ENCODE peak calls at places on chromosomes 11 and 22, in ten cellular contexts. O is EL; C is ELF-1; R is NCI-H69; Q is NCI-H1092; A is memory B cell; B is activated T-helper 1 cell treated with anti-CD3 and anti-CD28 coated beads, Interleukin-12 subunit alpha, Interleukin-12 subunit beta, Interleukin-2, Interleukin-4 antibody, amounts not matched to agents 30 ng/mL and 10 ng/mL and 1 ng/mL, durations not matched to agents 14 hours and 24 hours and 36 hours; W is H54; E is stimulated activated naive CD4-positive, alpha-beta T cell; L is stimulated activated CD4-positive, alpha-beta T cell treated with anti-CD3 and anti-CD28 coated beads, TNF-alpha, amount 100 ng/mL, for 4 hours. I is an unnamed sample.

GRCh38 chr11:74877132-74877531 is 71.8 kb downstream of the XRRA1 start:
- DNase-seq in O (no peak), C (no peak), R (peak; percentile 6), Q (no peak), A (no peak), B (no peak), W (no peak), E (no peak), L (no peak), I (peak; percentile 45)

GRCh38 chr11:83951521-83951920 is 665.4 kb upstream of the CCDC90B start:
- DNase-seq in O (no peak), C (no peak), R (peak; percentile 69), Q (no peak), A (no peak), B (no peak), W (no peak), E (no peak), L (no peak), I (no peak)

GRCh38 chr11:65870706-65871681 is 1.6 kb downstream of the EFEMP2 start:
- DNase-seq in O (no peak), C (peak; percentile 10), R (peak; percentile 86), Q (no peak), A (no peak), B (no peak), W (no peak), E (no peak), L (no peak), I (no peak)

GRCh38 chr11:6586434-6587359 is 16.7 kb downstream of the RRP8 start:
- DNase-seq in O (no peak), C (no peak), R (peak; percentile 77), Q (no peak), A (no peak), B (no peak), W (no peak), E (no peak), L (no peak), I (no peak)

GRCh38 chr22:22886546-22886945 is 1.1 kb upstream of the IGLL5 start:
- DNase-seq in O (no peak), C (no peak), R (no peak), Q (no peak), A (no peak), B (no peak), W (no peak), E (no peak), L (no peak), I (no peak)

GRCh38 chr11:73201249-73201648 is 16.8 kb upstream of the P2RY2 start:
- DNase-seq in O (no peak), C (no peak), R (no peak), Q (no peak), A (no peak), B (no peak), W (no peak), E (no peak), L (no peak), I (no peak)

GRCh38 chr11:111183706-111184105 is 61.8 kb upstream of the POU2AF2 start:
- DNase-seq in O (peak; percentile 54), C (peak; percentile 8), R (no peak), Q (no peak), A (no peak), B (no peak), W (no peak), E (no peak), L (no peak), I (no peak)

GRCh38 chr11:11157201-11157600 is 195.8 kb downstream of the CSNK2A3 start:
- DNase-seq in O (peak; percentile 29), C (peak; percentile 59), R (peak; percentile 62), Q (no peak), A (no peak), B (peak; percentile 12), W (peak; percentile 9), E (peak; percentile 62), L (no peak), I (peak; percentile 35)

GRCh38 chr11:102802341-102802740 is 4.4 kb upstream of the MMP1 start:
- DNase-seq in O (peak; percentile 90), C (no peak), R (no peak), Q (no peak), A (no peak), B (no peak), W (no peak), E (no peak), L (no peak), I (peak; percentile 55)

GRCh38 chr22:49013707-49014106 is 814.0 kb downstream of the BRD1 start:
- DNase-seq in O (no peak), C (no peak), R (no peak), Q (no peak), A (no peak), B (no peak), W (no peak), E (no peak), L (no peak), I (no peak)

GRCh38 chr11:32427935-32428664 is 7.2 kb downstream of the WT1 start:
- DNase-seq in O (no peak), C (peak; percentile 47), R (no peak), Q (no peak), A (no peak), B (no peak), W (no peak), E (no peak), L (no peak), I (no peak)

GRCh38 chr22:44523981-44524759 is 26.1 kb upstream of the RTL6 start:
- DNase-seq in O (peak; percentile 93), C (peak; percentile 58), R (no peak), Q (no peak), A (no peak), B (no peak), W (peak; percentile 23), E (no peak), L (no peak), I (peak; percentile 96)

GRCh38 chr11:13721760-13722159 is 53.3 kb downstream of the FAR1 start:
- DNase-seq in O (peak; percentile 8), C (no peak), R (no peak), Q (no peak), A (no peak), B (no peak), W (no peak), E (no peak), L (no peak), I (peak; percentile 9)

GRCh38 chr22:23269441-23270211 is 89.3 kb downstream of the BCR start:
- DNase-seq in O (no peak), C (no peak), R (no peak), Q (no peak), A (peak; percentile 29), B (no peak), W (no peak), E (no peak), L (no peak), I (no peak)

GRCh38 chr11:42770444-42771065 is 541.2 kb upstream of the API5 start:
- DNase-seq in O (no peak), C (peak; percentile 7), R (peak; percentile 53), Q (peak; percentile 11), A (no peak), B (no peak), W (peak; percentile 14), E (no peak), L (no peak), I (no peak)

GRCh38 chr11:34658071-34659015 is 37.5 kb downstream of the EHF start:
- DNase-seq in O (no peak), C (no peak), R (no peak), Q (no peak), A (no peak), B (no peak), W (no peak), E (no peak), L (no peak), I (no peak)

GRCh38 chr11:70891844-70892380 is 360.5 kb downstream of the SHANK2 start:
- DNase-seq in O (no peak), C (no peak), R (no peak), Q (no peak), A (no peak), B (no peak), W (no peak), E (no peak), L (no peak), I (no peak)

GRCh38 chr11:74288161-74288560 is 23.3 kb downstream of the P4HA3 start:
- DNase-seq in O (peak; percentile 85), C (no peak), R (peak; percentile 33), Q (no peak), A (no peak), B (no peak), W (peak; percentile 57), E (no peak), L (no peak), I (peak; percentile 96)

GRCh38 chr11:46845740-46846509 is at the start of gene CKAP5:
- DNase-seq in O (peak; percentile 91), C (peak; percentile 96), R (peak; percentile 97), Q (peak; percentile 90), A (peak; percentile 78), B (peak; percentile 87), W (peak; percentile 92), E (peak; percentile 70), L (peak; percentile 71), I (peak; percentile 90)

GRCh38 chr11:77747381-77747969 is 73.0 kb downstream of the RSF1 start:
- DNase-seq in O (peak; percentile 23), C (no peak), R (no peak), Q (no peak), A (no peak), B (no peak), W (no peak), E (no peak), L (no peak), I (no peak)

GRCh38 chr11:35165416-35166368 is 26.7 kb downstream of the CD44 start:
- DNase-seq in O (peak; percentile 70), C (no peak), R (no peak), Q (no peak), A (peak; percentile 56), B (peak; percentile 92), W (no peak), E (peak; percentile 91), L (no peak), I (peak; percentile 71)

GRCh38 chr11:36186340-36186739 is 102.9 kb downstream of the COMMD9 start:
- DNase-seq in O (peak; percentile 27), C (no peak), R (peak; percentile 91), Q (peak; percentile 80), A (no peak), B (no peak), W (no peak), E (no peak), L (no peak), I (peak; percentile 88)

GRCh38 chr11:134399996-134400395 is 12.0 kb downstream of the B3GAT1 start:
- DNase-seq in O (no peak), C (no peak), R (no peak), Q (no peak), A (no peak), B (no peak), W (no peak), E (no peak), L (no peak), I (no peak)

GRCh38 chr11:63609971-63610580 is 4.2 kb downstream of the PLAAT3 start:
- DNase-seq in O (peak; percentile 30), C (peak; percentile 19), R (no peak), Q (no peak), A (no peak), B (no peak), W (no peak), E (no peak), L (no peak), I (no peak)

GRCh38 chr22:35307372-35307771 is 7.7 kb downstream of the TOM1 start:
- DNase-seq in O (no peak), C (no peak), R (no peak), Q (no peak), A (no peak), B (no peak), W (no peak), E (no peak), L (no peak), I (no peak)

GRCh38 chr11:108221401-108221800 is 1.0 kb downstream of the NPAT start:
- DNase-seq in O (peak; percentile 18), C (no peak), R (peak; percentile 34), Q (no peak), A (no peak), B (no peak), W (no peak), E (no peak), L (no peak), I (no peak)

GRCh38 chr11:18191376-18191775 is 18.7 kb downstream of the MRGPRX4 start:
- DNase-seq in O (no peak), C (no peak), R (no peak), Q (no peak), A (no peak), B (no peak), W (no peak), E (no peak), L (no peak), I (no peak)